ENCODE peak calls at places on chromosome 3, in six cellular contexts. One of them, this sample, is unnamed. For H3K4me1, the result is how much of the 10 kb centered on the place peaks cover.

GRCh38 chr3:177893321-177893720 is 642.9 kb upstream of the KCNMB2 start:
- DNase-seq in IMR-90: no peak
- DNase-seq in upper lobe of left lung: no peak
- DNase-seq in left ventricle myocardium inferior: no peak
- DNase-seq in breast epithelium: no peak
- DNase-seq in spleen: no peak
- DNase-seq in this sample: no peak

GRCh38 chr3:195788711-195789581 is 22.8 kb downstream of the MUC4 start:
- DNase-seq in IMR-90: no peak
- DNase-seq in breast epithelium: no peak
- DNase-seq in spleen: peak
- DNase-seq in left ventricle myocardium inferior: no peak
- DNase-seq in upper lobe of left lung: no peak
- DNase-seq in this sample: no peak

GRCh38 chr3:62373215-62373614 is at the start of gene FEZF2:
- DNase-seq in IMR-90: no peak
- DNase-seq in upper lobe of left lung: peak
- DNase-seq in breast epithelium: no peak
- DNase-seq in left ventricle myocardium inferior: no peak
- DNase-seq in spleen: no peak
- DNase-seq in this sample: no peak

GRCh38 chr3:188749010-188749617 is 422.7 kb upstream of the TPRG1 start:
- DNase-seq in left ventricle myocardium inferior: no peak
- DNase-seq in spleen: no peak
- DNase-seq in upper lobe of left lung: no peak
- DNase-seq in IMR-90: no peak
- DNase-seq in breast epithelium: no peak
- DNase-seq in this sample: peak

GRCh38 chr3:135328036-135328435 is 533.0 kb downstream of the EPHB1 start:
- DNase-seq in spleen: no peak
- DNase-seq in breast epithelium: no peak
- DNase-seq in left ventricle myocardium inferior: no peak
- DNase-seq in IMR-90: no peak
- DNase-seq in upper lobe of left lung: no peak
- DNase-seq in this sample: no peak

GRCh38 chr3:116198087-116198486 is 247.2 kb downstream of the LSAMP start:
- DNase-seq in spleen: no peak
- DNase-seq in IMR-90: peak
- DNase-seq in breast epithelium: no peak
- DNase-seq in upper lobe of left lung: peak
- DNase-seq in left ventricle myocardium inferior: no peak
- DNase-seq in this sample: peak

GRCh38 chr3:50183755-50184154 is 7.7 kb upstream of the GNAT1 start:
- DNase-seq in IMR-90: no peak
- DNase-seq in left ventricle myocardium inferior: no peak
- DNase-seq in upper lobe of left lung: no peak
- DNase-seq in breast epithelium: no peak
- DNase-seq in spleen: no peak
- DNase-seq in this sample: no peak

GRCh38 chr3:13009132-13009945 is 63.9 kb downstream of the IQSEC1 start:
- DNase-seq in upper lobe of left lung: peak
- DNase-seq in spleen: peak
- DNase-seq in left ventricle myocardium inferior: peak
- DNase-seq in IMR-90: no peak
- DNase-seq in breast epithelium: no peak
- DNase-seq in this sample: no peak

GRCh38 chr3:33277193-33277882 is at the start of gene FBXL2:
- DNase-seq in spleen: peak
- DNase-seq in left ventricle myocardium inferior: peak
- DNase-seq in IMR-90: peak
- DNase-seq in breast epithelium: peak
- DNase-seq in upper lobe of left lung: peak
- DNase-seq in this sample: peak

GRCh38 chr3:30098656-30099454 is 507.5 kb upstream of the TGFBR2 start:
- DNase-seq in upper lobe of left lung: no peak
- DNase-seq in breast epithelium: no peak
- DNase-seq in spleen: no peak
- DNase-seq in IMR-90: peak
- DNase-seq in left ventricle myocardium inferior: no peak
- DNase-seq in this sample: no peak

GRCh38 chr3:62672270-62672987 is 202.8 kb downstream of the CADPS start:
- DNase-seq in left ventricle myocardium inferior: no peak
- DNase-seq in spleen: no peak
- DNase-seq in IMR-90: no peak
- DNase-seq in breast epithelium: no peak
- DNase-seq in upper lobe of left lung: no peak
- DNase-seq in this sample: peak

GRCh38 chr3:107198522-107199271 is 178.5 kb upstream of the CCDC54 start:
- DNase-seq in left ventricle myocardium inferior: peak
- DNase-seq in spleen: no peak
- DNase-seq in IMR-90: peak
- DNase-seq in breast epithelium: no peak
- DNase-seq in upper lobe of left lung: no peak
- DNase-seq in this sample: no peak

GRCh38 chr3:138348950-138349739 is 766 bp downstream of the MRAS start:
- DNase-seq in upper lobe of left lung: no peak
- DNase-seq in breast epithelium: no peak
- DNase-seq in left ventricle myocardium inferior: no peak
- DNase-seq in spleen: no peak
- DNase-seq in IMR-90: peak
- DNase-seq in this sample: peak

GRCh38 chr3:37127340-37127739 is 47.0 kb downstream of the LRRFIP2 start:
- DNase-seq in IMR-90: no peak
- DNase-seq in spleen: no peak
- DNase-seq in breast epithelium: no peak
- DNase-seq in upper lobe of left lung: no peak
- DNase-seq in left ventricle myocardium inferior: no peak
- DNase-seq in this sample: no peak

GRCh38 chr3:65677486-65677885 is 361.2 kb downstream of the MAGI1 start:
- DNase-seq in IMR-90: no peak
- DNase-seq in left ventricle myocardium inferior: no peak
- DNase-seq in spleen: no peak
- DNase-seq in breast epithelium: no peak
- DNase-seq in upper lobe of left lung: no peak
- DNase-seq in this sample: no peak

GRCh38 chr3:18440053-18440768 is 15.1 kb upstream of the SATB1 start:
- DNase-seq in left ventricle myocardium inferior: no peak
- DNase-seq in upper lobe of left lung: no peak
- DNase-seq in breast epithelium: no peak
- DNase-seq in spleen: no peak
- DNase-seq in IMR-90: peak
- DNase-seq in this sample: no peak

GRCh38 chr3:50341537-50341936 is 901 bp upstream of the RASSF1 start:
- DNase-seq in left ventricle myocardium inferior: no peak
- DNase-seq in IMR-90: no peak
- DNase-seq in spleen: peak
- DNase-seq in upper lobe of left lung: peak
- DNase-seq in breast epithelium: no peak
- DNase-seq in this sample: no peak

GRCh38 chr3:149603126-149604074 is 54.4 kb downstream of the WWTR1 start:
- DNase-seq in IMR-90: peak
- DNase-seq in spleen: no peak
- DNase-seq in left ventricle myocardium inferior: no peak
- DNase-seq in breast epithelium: no peak
- DNase-seq in upper lobe of left lung: no peak
- DNase-seq in this sample: peak

GRCh38 chr3:178086419-178086818 is 449.8 kb upstream of the KCNMB2 start:
- DNase-seq in left ventricle myocardium inferior: no peak
- DNase-seq in IMR-90: no peak
- DNase-seq in breast epithelium: no peak
- DNase-seq in spleen: no peak
- DNase-seq in upper lobe of left lung: no peak
- DNase-seq in this sample: no peak

GRCh38 chr3:169661567-169662214 is 1.8 kb downstream of the MECOM start:
- DNase-seq in left ventricle myocardium inferior: peak
- DNase-seq in spleen: peak
- DNase-seq in upper lobe of left lung: peak
- DNase-seq in breast epithelium: no peak
- DNase-seq in IMR-90: peak
- DNase-seq in this sample: peak

GRCh38 chr3:169659096-169659521 is 4.4 kb downstream of the MECOM start:
- DNase-seq in spleen: no peak
- DNase-seq in breast epithelium: no peak
- DNase-seq in left ventricle myocardium inferior: peak
- DNase-seq in upper lobe of left lung: no peak
- DNase-seq in IMR-90: no peak
- DNase-seq in this sample: no peak

GRCh38 chr3:169659858-169660614 is 3.5 kb downstream of the MECOM start:
- DNase-seq in breast epithelium: no peak
- DNase-seq in IMR-90: no peak
- DNase-seq in spleen: no peak
- DNase-seq in left ventricle myocardium inferior: no peak
- DNase-seq in upper lobe of left lung: no peak
- DNase-seq in this sample: peak

GRCh38 chr3:169662215-169663070 is 1.1 kb downstream of the MECOM start:
- DNase-seq in upper lobe of left lung: peak
- DNase-seq in spleen: peak
- DNase-seq in left ventricle myocardium inferior: peak
- DNase-seq in breast epithelium: no peak
- DNase-seq in IMR-90: peak
- DNase-seq in this sample: peak

GRCh38 chr3:169660709-169661566 is 2.6 kb downstream of the MECOM start:
- DNase-seq in breast epithelium: no peak
- DNase-seq in IMR-90: peak
- DNase-seq in left ventricle myocardium inferior: no peak
- DNase-seq in upper lobe of left lung: no peak
- DNase-seq in spleen: no peak
- DNase-seq in this sample: peak
- H3K4me1 ChIP-seq in breast epithelium: under half
- H3K4me1 ChIP-seq in IMR-90: under half
- H3K4me1 ChIP-seq in left ventricle myocardium inferior: half or more
- H3K4me1 ChIP-seq in upper lobe of left lung: under half
- H3K4me1 ChIP-seq in spleen: half or more
- H3K4me1 ChIP-seq in this sample: under half

DNA sequence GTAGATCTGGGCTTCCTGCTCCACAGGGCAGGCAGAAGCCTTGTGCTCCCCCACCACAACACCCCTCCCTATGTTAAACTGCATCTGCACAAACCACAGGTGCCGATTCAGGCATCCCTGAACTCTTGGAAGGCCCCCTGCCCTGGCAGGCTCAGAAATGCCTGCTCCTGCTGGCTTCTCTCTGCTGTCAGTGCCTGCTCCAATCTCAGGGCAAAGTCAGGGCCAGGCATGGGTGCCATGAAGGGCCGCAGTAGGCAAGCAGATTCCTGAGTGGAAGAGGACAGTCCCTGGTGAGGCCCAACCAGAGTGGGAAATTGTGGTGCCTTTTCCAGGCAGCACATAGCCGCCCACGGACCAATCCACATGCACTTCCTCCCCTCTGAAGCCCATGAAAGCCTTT is 13.6 kb downstream of the PRR20G start:
- DNase-seq in left ventricle myocardium inferior: no peak
- DNase-seq in spleen: no peak
- DNase-seq in upper lobe of left lung: no peak
- DNase-seq in IMR-90: no peak
- DNase-seq in breast epithelium: no peak
- DNase-seq in this sample: no peak
- H3K4me1 ChIP-seq in left ventricle myocardium inferior: under half
- H3K4me1 ChIP-seq in spleen: under half
- H3K4me1 ChIP-seq in upper lobe of left lung: under half
- H3K4me1 ChIP-seq in IMR-90: under half
- H3K4me1 ChIP-seq in breast epithelium: under half
- H3K4me1 ChIP-seq in this sample: under half

DNA sequence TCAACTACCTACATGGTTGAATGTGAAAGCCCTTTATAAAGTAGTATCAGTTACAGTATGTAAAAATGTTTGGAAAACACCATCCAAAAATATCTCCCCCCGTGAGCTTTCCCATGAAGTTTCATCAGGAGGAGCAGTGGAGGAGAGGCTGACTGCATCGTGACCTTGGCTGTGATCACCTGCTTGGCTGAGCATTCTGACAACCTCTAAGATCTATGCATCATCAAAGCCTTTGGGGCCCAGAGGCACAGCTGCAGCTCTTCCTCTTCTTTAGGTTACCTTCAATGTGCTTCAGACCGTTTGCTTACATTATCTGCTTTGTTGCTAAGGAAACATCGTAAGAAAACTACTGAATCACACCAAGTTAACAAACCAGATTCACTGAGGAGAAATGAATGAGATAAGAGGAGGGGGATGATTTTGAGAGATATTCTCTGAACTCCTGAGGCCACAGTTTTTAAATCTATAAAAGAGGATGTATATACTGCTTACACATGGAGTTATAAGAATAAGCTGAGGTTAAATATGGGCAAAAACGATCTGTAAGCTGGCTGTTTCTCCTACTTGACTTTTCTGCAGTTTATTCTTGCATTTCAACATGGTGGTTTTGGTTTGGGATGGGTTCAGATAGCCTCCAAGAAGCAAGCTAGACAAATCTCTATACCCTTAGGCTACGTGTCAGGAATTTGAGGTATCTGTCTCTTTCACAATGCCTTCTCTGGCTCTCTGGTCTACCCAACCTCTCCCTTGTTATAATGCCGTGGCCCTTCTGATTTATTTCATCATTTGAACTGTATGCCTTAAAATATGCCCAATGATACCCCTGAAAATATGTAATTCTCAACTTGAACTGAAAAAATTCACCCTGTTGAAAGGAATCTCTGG is 4.0 kb downstream of the GCSAM start:
- DNase-seq in spleen: peak
- DNase-seq in upper lobe of left lung: no peak
- DNase-seq in IMR-90: peak
- DNase-seq in left ventricle myocardium inferior: no peak
- DNase-seq in breast epithelium: no peak
- DNase-seq in this sample: peak
- H3K4me1 ChIP-seq in spleen: half or more
- H3K4me1 ChIP-seq in upper lobe of left lung: under half
- H3K4me1 ChIP-seq in IMR-90: under half
- H3K4me1 ChIP-seq in left ventricle myocardium inferior: under half
- H3K4me1 ChIP-seq in breast epithelium: under half
- H3K4me1 ChIP-seq in this sample: half or more

GRCh38 chr3:72382460-72382859 is 465.8 kb downstream of the SHQ1 start:
- DNase-seq in IMR-90: no peak
- DNase-seq in breast epithelium: no peak
- DNase-seq in spleen: no peak
- DNase-seq in left ventricle myocardium inferior: no peak
- DNase-seq in upper lobe of left lung: no peak
- DNase-seq in this sample: no peak

GRCh38 chr3:72383230-72383629 is 465.0 kb downstream of the SHQ1 start:
- DNase-seq in breast epithelium: no peak
- DNase-seq in left ventricle myocardium inferior: no peak
- DNase-seq in upper lobe of left lung: no peak
- DNase-seq in spleen: no peak
- DNase-seq in IMR-90: no peak
- DNase-seq in this sample: no peak

GRCh38 chr3:72384602-72385001 is 463.6 kb downstream of the SHQ1 start:
- DNase-seq in left ventricle myocardium inferior: no peak
- DNase-seq in upper lobe of left lung: no peak
- DNase-seq in breast epithelium: no peak
- DNase-seq in spleen: no peak
- DNase-seq in IMR-90: no peak
- DNase-seq in this sample: no peak

GRCh38 chr3:72385172-72385571 is 463.1 kb downstream of the SHQ1 start:
- DNase-seq in upper lobe of left lung: no peak
- DNase-seq in breast epithelium: no peak
- DNase-seq in IMR-90: no peak
- DNase-seq in spleen: no peak
- DNase-seq in left ventricle myocardium inferior: no peak
- DNase-seq in this sample: no peak

GRCh38 chr3:72383896-72384295 is 464.3 kb downstream of the SHQ1 start:
- DNase-seq in breast epithelium: no peak
- DNase-seq in spleen: no peak
- DNase-seq in upper lobe of left lung: no peak
- DNase-seq in left ventricle myocardium inferior: no peak
- DNase-seq in IMR-90: no peak
- DNase-seq in this sample: no peak
- H3K4me1 ChIP-seq in breast epithelium: under half
- H3K4me1 ChIP-seq in spleen: half or more
- H3K4me1 ChIP-seq in upper lobe of left lung: under half
- H3K4me1 ChIP-seq in left ventricle myocardium inferior: half or more
- H3K4me1 ChIP-seq in IMR-90: under half
- H3K4me1 ChIP-seq in this sample: under half

GRCh38 chr3:150763841-150764483 is 993 bp upstream of the SIAH2 start:
- DNase-seq in upper lobe of left lung: peak
- DNase-seq in left ventricle myocardium inferior: peak
- DNase-seq in breast epithelium: peak
- DNase-seq in spleen: peak
- DNase-seq in IMR-90: peak
- DNase-seq in this sample: peak
- H3K4me1 ChIP-seq in upper lobe of left lung: under half
- H3K4me1 ChIP-seq in left ventricle myocardium inferior: half or more
- H3K4me1 ChIP-seq in breast epithelium: under half
- H3K4me1 ChIP-seq in spleen: half or more
- H3K4me1 ChIP-seq in IMR-90: under half
- H3K4me1 ChIP-seq in this sample: under half